ENCODE peak calls at places on chromosomes 12 and 14, in ten cellular contexts. One of them, this sample, is unnamed.

GRCh38 chr14:32374155-32374554 is 45.1 kb downstream of the AKAP6 start:
- DNase-seq in activated CD4-positive, alpha-beta T cell treated with anti-CD3 and anti-CD28 coated beads, Interleukin-2, amount 50 U/mL, for 4 hours: no peak
- DNase-seq in fibroblast of the aortic adventitia: peak; percentile 27
- DNase-seq in colonic mucosa: no peak
- DNase-seq in activated CD4-positive, CD25-positive, alpha-beta regulatory T cell: no peak
- DNase-seq in Right ventricle myocardium superior: no peak
- DNase-seq in activated gamma-delta T cell treated with Interleukin-2 at 50 U/mL for 16 hours: no peak
- DNase-seq in psoas muscle: no peak
- DNase-seq in left cardiac atrium: no peak
- DNase-seq in upper lobe of right lung: no peak
- DNase-seq in this sample: no peak

GRCh38 chr12:11885261-11886038 is 185.3 kb upstream of the BCL2L14 start:
- DNase-seq in activated CD4-positive, alpha-beta T cell treated with anti-CD3 and anti-CD28 coated beads, Interleukin-2, amount 50 U/mL, for 4 hours: no peak
- DNase-seq in fibroblast of the aortic adventitia: peak; percentile 7
- DNase-seq in colonic mucosa: peak; percentile 76
- DNase-seq in activated CD4-positive, CD25-positive, alpha-beta regulatory T cell: no peak
- DNase-seq in Right ventricle myocardium superior: no peak
- DNase-seq in activated gamma-delta T cell treated with Interleukin-2 at 50 U/mL for 16 hours: no peak
- DNase-seq in psoas muscle: no peak
- DNase-seq in left cardiac atrium: no peak
- DNase-seq in upper lobe of right lung: no peak
- DNase-seq in this sample: no peak

GRCh38 chr14:92948647-92949046 is 25.7 kb downstream of the CHGA start:
- DNase-seq in activated CD4-positive, alpha-beta T cell treated with anti-CD3 and anti-CD28 coated beads, Interleukin-2, amount 50 U/mL, for 4 hours: no peak
- DNase-seq in fibroblast of the aortic adventitia: no peak
- DNase-seq in colonic mucosa: no peak
- DNase-seq in activated CD4-positive, CD25-positive, alpha-beta regulatory T cell: no peak
- DNase-seq in Right ventricle myocardium superior: peak; percentile 32
- DNase-seq in activated gamma-delta T cell treated with Interleukin-2 at 50 U/mL for 16 hours: no peak
- DNase-seq in psoas muscle: no peak
- DNase-seq in left cardiac atrium: no peak
- DNase-seq in upper lobe of right lung: no peak
- DNase-seq in this sample: no peak

GRCh38 chr12:53127169-53127568 is 23.9 kb downstream of the SOAT2 start:
- DNase-seq in activated CD4-positive, alpha-beta T cell treated with anti-CD3 and anti-CD28 coated beads, Interleukin-2, amount 50 U/mL, for 4 hours: no peak
- DNase-seq in fibroblast of the aortic adventitia: no peak
- DNase-seq in colonic mucosa: no peak
- DNase-seq in activated CD4-positive, CD25-positive, alpha-beta regulatory T cell: no peak
- DNase-seq in Right ventricle myocardium superior: no peak
- DNase-seq in activated gamma-delta T cell treated with Interleukin-2 at 50 U/mL for 16 hours: no peak
- DNase-seq in psoas muscle: no peak
- DNase-seq in left cardiac atrium: no peak
- DNase-seq in upper lobe of right lung: no peak
- DNase-seq in this sample: no peak

GRCh38 chr12:43318002-43318401 is 234.0 kb downstream of the ADAMTS20 start:
- DNase-seq in activated CD4-positive, alpha-beta T cell treated with anti-CD3 and anti-CD28 coated beads, Interleukin-2, amount 50 U/mL, for 4 hours: no peak
- DNase-seq in fibroblast of the aortic adventitia: no peak
- DNase-seq in colonic mucosa: no peak
- DNase-seq in activated CD4-positive, CD25-positive, alpha-beta regulatory T cell: no peak
- DNase-seq in Right ventricle myocardium superior: no peak
- DNase-seq in activated gamma-delta T cell treated with Interleukin-2 at 50 U/mL for 16 hours: no peak
- DNase-seq in psoas muscle: no peak
- DNase-seq in left cardiac atrium: no peak
- DNase-seq in upper lobe of right lung: no peak
- DNase-seq in this sample: no peak

GRCh38 chr12:99959549-99960170 is 25.1 kb downstream of the ANKS1B start:
- DNase-seq in activated CD4-positive, alpha-beta T cell treated with anti-CD3 and anti-CD28 coated beads, Interleukin-2, amount 50 U/mL, for 4 hours: no peak
- DNase-seq in fibroblast of the aortic adventitia: peak; percentile 43
- DNase-seq in colonic mucosa: no peak
- DNase-seq in activated CD4-positive, CD25-positive, alpha-beta regulatory T cell: no peak
- DNase-seq in Right ventricle myocardium superior: no peak
- DNase-seq in activated gamma-delta T cell treated with Interleukin-2 at 50 U/mL for 16 hours: no peak
- DNase-seq in psoas muscle: no peak
- DNase-seq in left cardiac atrium: no peak
- DNase-seq in upper lobe of right lung: no peak
- DNase-seq in this sample: no peak

GRCh38 chr14:35993512-35993960 is 167.4 kb downstream of the BRMS1L start:
- DNase-seq in activated CD4-positive, alpha-beta T cell treated with anti-CD3 and anti-CD28 coated beads, Interleukin-2, amount 50 U/mL, for 4 hours: no peak
- DNase-seq in fibroblast of the aortic adventitia: no peak
- DNase-seq in colonic mucosa: no peak
- DNase-seq in activated CD4-positive, CD25-positive, alpha-beta regulatory T cell: no peak
- DNase-seq in Right ventricle myocardium superior: no peak
- DNase-seq in activated gamma-delta T cell treated with Interleukin-2 at 50 U/mL for 16 hours: no peak
- DNase-seq in psoas muscle: no peak
- DNase-seq in left cardiac atrium: no peak
- DNase-seq in upper lobe of right lung: no peak
- DNase-seq in this sample: no peak

GRCh38 chr14:34214961-34215360 is 247.1 kb downstream of the SPTSSA start:
- DNase-seq in activated CD4-positive, alpha-beta T cell treated with anti-CD3 and anti-CD28 coated beads, Interleukin-2, amount 50 U/mL, for 4 hours: no peak
- DNase-seq in fibroblast of the aortic adventitia: no peak
- DNase-seq in colonic mucosa: no peak
- DNase-seq in activated CD4-positive, CD25-positive, alpha-beta regulatory T cell: no peak
- DNase-seq in Right ventricle myocardium superior: no peak
- DNase-seq in activated gamma-delta T cell treated with Interleukin-2 at 50 U/mL for 16 hours: no peak
- DNase-seq in psoas muscle: no peak
- DNase-seq in left cardiac atrium: no peak
- DNase-seq in upper lobe of right lung: no peak
- DNase-seq in this sample: no peak

GRCh38 chr14:80645667-80646413 is 295.7 kb downstream of the CEP128 start:
- DNase-seq in activated CD4-positive, alpha-beta T cell treated with anti-CD3 and anti-CD28 coated beads, Interleukin-2, amount 50 U/mL, for 4 hours: no peak
- DNase-seq in fibroblast of the aortic adventitia: no peak
- DNase-seq in colonic mucosa: no peak
- DNase-seq in activated CD4-positive, CD25-positive, alpha-beta regulatory T cell: no peak
- DNase-seq in Right ventricle myocardium superior: no peak
- DNase-seq in activated gamma-delta T cell treated with Interleukin-2 at 50 U/mL for 16 hours: no peak
- DNase-seq in psoas muscle: no peak
- DNase-seq in left cardiac atrium: no peak
- DNase-seq in upper lobe of right lung: no peak
- DNase-seq in this sample: no peak

GRCh38 chr14:51513933-51514332 is 137.8 kb upstream of the FRMD6 start:
- DNase-seq in activated CD4-positive, alpha-beta T cell treated with anti-CD3 and anti-CD28 coated beads, Interleukin-2, amount 50 U/mL, for 4 hours: no peak
- DNase-seq in fibroblast of the aortic adventitia: no peak
- DNase-seq in colonic mucosa: no peak
- DNase-seq in activated CD4-positive, CD25-positive, alpha-beta regulatory T cell: no peak
- DNase-seq in Right ventricle myocardium superior: no peak
- DNase-seq in activated gamma-delta T cell treated with Interleukin-2 at 50 U/mL for 16 hours: no peak
- DNase-seq in psoas muscle: no peak
- DNase-seq in left cardiac atrium: no peak
- DNase-seq in upper lobe of right lung: no peak
- DNase-seq in this sample: no peak

GRCh38 chr14:102927878-102928411 is 5.5 kb downstream of the AMN start:
- DNase-seq in activated CD4-positive, alpha-beta T cell treated with anti-CD3 and anti-CD28 coated beads, Interleukin-2, amount 50 U/mL, for 4 hours: no peak
- DNase-seq in fibroblast of the aortic adventitia: no peak
- DNase-seq in colonic mucosa: peak; percentile 53
- DNase-seq in activated CD4-positive, CD25-positive, alpha-beta regulatory T cell: no peak
- DNase-seq in Right ventricle myocardium superior: peak; percentile 36
- DNase-seq in activated gamma-delta T cell treated with Interleukin-2 at 50 U/mL for 16 hours: no peak
- DNase-seq in psoas muscle: no peak
- DNase-seq in left cardiac atrium: no peak
- DNase-seq in upper lobe of right lung: peak; percentile 79
- DNase-seq in this sample: no peak

GRCh38 chr14:56514663-56515371 is 64.8 kb upstream of the TMEM260 start:
- DNase-seq in activated CD4-positive, alpha-beta T cell treated with anti-CD3 and anti-CD28 coated beads, Interleukin-2, amount 50 U/mL, for 4 hours: no peak
- DNase-seq in fibroblast of the aortic adventitia: peak; percentile 11
- DNase-seq in colonic mucosa: no peak
- DNase-seq in activated CD4-positive, CD25-positive, alpha-beta regulatory T cell: no peak
- DNase-seq in Right ventricle myocardium superior: no peak
- DNase-seq in activated gamma-delta T cell treated with Interleukin-2 at 50 U/mL for 16 hours: no peak
- DNase-seq in psoas muscle: no peak
- DNase-seq in left cardiac atrium: no peak
- DNase-seq in upper lobe of right lung: no peak
- DNase-seq in this sample: no peak